ENCODE peak calls at places on chromosome 13, in six cellular contexts. G is stomach, Q is uterus, H is H54, I is right lobe of liver, W is heart left ventricle. J is an unnamed sample.

GRCh38 chr13:89694471-89694870 is 1653.0 kb upstream of the MIR17HG start:
- DNase-seq in G (no peak), Q (no peak), H (no peak), I (no peak), W (no peak), J (no peak)

GRCh38 chr13:66748712-66749111 is 481.4 kb downstream of the PCDH9 start:
- DNase-seq in G (no peak), Q (no peak), H (no peak), I (no peak), W (no peak), J (no peak)

GRCh38 chr13:71828117-71828516 is 38.9 kb downstream of the DACH1 start:
- DNase-seq in G (no peak), Q (no peak), H (no peak), I (no peak), W (no peak), J (no peak)

GRCh38 chr13:40503966-40504591 is 162.4 kb downstream of the FOXO1 start:
- DNase-seq in G (no peak), Q (no peak), H (peak; percentile 26), I (peak; percentile 73), W (no peak), J (no peak)

GRCh38 chr13:33999830-34000605 is 182.1 kb downstream of the RFC3 start:
- DNase-seq in G (no peak), Q (no peak), H (no peak), I (no peak), W (no peak), J (no peak)

GRCh38 chr13:111475488-111475887 is 155.0 kb downstream of the TEX29 start:
- DNase-seq in G (no peak), Q (no peak), H (no peak), I (no peak), W (no peak), J (no peak)

GRCh38 chr13:101917833-101918755 is 465.6 kb downstream of the ITGBL1 start:
- DNase-seq in G (no peak), Q (no peak), H (peak; percentile 42), I (no peak), W (no peak), J (no peak)

GRCh38 chr13:51818771-51819511 is 15.0 kb upstream of the DHRS12 start:
- DNase-seq in G (peak; percentile 53), Q (no peak), H (no peak), I (no peak), W (no peak), J (no peak)

GRCh38 chr13:52846567-52847321 is 1.7 kb downstream of the PCDH8 start:
- DNase-seq in G (no peak), Q (no peak), H (no peak), I (peak; percentile 31), W (peak; percentile 67), J (no peak)

GRCh38 chr13:97369269-97369893 is 64.6 kb upstream of the RAP2A start:
- DNase-seq in G (no peak), Q (no peak), H (peak; percentile 26), I (no peak), W (no peak), J (no peak)

GRCh38 chr13:110815471-110816204 is 99.2 kb downstream of the ANKRD10 start:
- DNase-seq in G (no peak), Q (no peak), H (no peak), I (no peak), W (no peak), J (no peak)

GRCh38 chr13:36051082-36051481 is 80.1 kb downstream of the DCLK1 start:
- DNase-seq in G (no peak), Q (no peak), H (no peak), I (no peak), W (no peak), J (no peak)

GRCh38 chr13:43730642-43731041 is 56.1 kb downstream of the ENOX1 start:
- DNase-seq in G (no peak), Q (no peak), H (no peak), I (no peak), W (peak; percentile 44), J (no peak)

GRCh38 chr13:112417079-112417478 is 40.9 kb downstream of the SPACA7 start:
- DNase-seq in G (no peak), Q (no peak), H (no peak), I (no peak), W (no peak), J (no peak)

GRCh38 chr13:41017153-41017552 is 2.0 kb downstream of the ELF1 start:
- DNase-seq in G (peak; percentile 41), Q (no peak), H (no peak), I (no peak), W (no peak), J (peak; percentile 64)

DNA sequence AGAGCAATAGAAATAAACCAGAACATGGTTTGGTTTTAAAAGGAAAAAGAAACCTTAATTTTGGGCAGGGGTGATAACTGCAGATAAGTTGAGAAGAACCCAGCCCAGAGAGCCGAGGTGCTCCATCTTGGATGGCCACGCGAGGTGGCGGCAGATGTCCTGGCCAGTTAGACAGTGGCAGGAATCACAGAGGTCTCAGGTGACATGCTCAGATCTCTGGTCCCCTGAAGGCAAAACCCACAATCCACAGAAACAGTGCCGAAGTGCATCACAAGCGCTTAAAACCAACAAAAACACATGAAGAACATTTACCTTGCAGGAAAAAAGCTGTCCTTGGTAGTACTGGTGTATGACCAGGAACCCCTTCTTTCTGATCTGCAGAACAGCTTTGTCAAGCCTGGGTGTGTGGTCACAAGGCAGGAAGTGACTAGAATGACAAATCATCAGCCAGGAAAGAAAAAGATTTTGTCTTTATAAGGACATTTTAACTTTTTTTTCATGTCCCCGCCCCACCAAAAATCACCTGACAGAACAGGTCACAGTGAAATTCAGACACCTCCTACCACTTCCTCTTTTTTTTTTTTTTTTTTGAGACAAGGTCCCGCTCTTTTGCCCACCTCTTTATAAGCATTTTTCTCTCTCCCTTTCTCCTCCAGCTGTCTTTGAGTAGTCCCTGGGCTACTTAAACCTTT is at the start of gene LCP1:
- DNase-seq in G (peak; percentile 34), Q (no peak), H (no peak), I (no peak), W (no peak), J (no peak)
- TF ChIP-seq POLR2A in G (no peak), Q (no peak), H (no peak), I (peak; percentile 79), W (no peak), J (peak; percentile 70)

GRCh38 chr13:45337395-45337794 is 3.6 kb downstream of the TPT1 start:
- DNase-seq in G (no peak), Q (no peak), H (no peak), I (no peak), W (no peak), J (no peak)
- TF ChIP-seq POLR2A in G (no peak), Q (no peak), H (no peak), I (no peak), W (no peak), J (no peak)

DNA sequence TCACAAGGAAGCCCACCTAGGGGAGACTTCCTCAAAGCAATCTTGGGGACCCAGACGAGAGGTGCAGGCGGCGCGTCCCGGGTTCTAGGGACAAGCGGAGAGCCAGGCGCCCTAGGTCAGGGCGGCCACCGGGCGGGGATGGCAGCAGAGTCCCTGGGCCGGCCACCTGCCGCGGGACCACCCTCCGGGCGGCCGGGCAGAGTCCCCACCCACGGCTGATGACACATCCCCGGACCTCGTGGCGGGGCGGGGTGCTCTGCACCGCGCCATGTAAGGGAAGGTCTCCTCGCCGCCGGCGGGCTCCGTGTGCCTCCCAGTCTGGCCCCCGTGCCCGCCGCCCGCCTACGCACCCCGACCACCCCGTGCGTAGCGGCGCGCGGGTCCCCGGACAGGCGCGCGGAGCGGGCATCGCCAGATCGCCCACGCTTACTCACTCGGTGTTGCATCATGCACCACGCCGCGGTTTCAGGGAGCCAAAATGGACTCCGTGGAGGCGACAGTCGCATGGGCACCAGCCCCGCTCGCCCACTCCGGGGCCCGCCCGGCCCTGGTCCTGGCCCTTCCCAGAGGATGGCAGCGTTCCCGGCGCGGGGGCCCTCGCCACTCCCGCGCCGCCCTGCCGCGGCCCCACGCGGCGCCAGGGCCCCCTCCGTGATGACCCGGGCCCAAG is 643 bp downstream of the SLC7A1 start:
- DNase-seq in G (peak; percentile 61), Q (peak; percentile 74), H (no peak), I (peak; percentile 66), W (peak; percentile 73), J (peak; percentile 78)
- TF ChIP-seq POLR2A in G (no peak), Q (peak; percentile 58), H (peak; percentile 24), I (peak; percentile 11), W (no peak), J (peak; percentile 19)

GRCh38 chr13:25286969-25287961 is at the start of gene MTMR6:
- DNase-seq in G (peak; percentile 92), Q (peak; percentile 90), H (peak; percentile 63), I (peak; percentile 93), W (peak; percentile 93), J (peak; percentile 91)
- TF ChIP-seq POLR2A in G (no peak), Q (peak; percentile 54), H (peak; percentile 55), I (peak; percentile 79), W (peak; percentile 48), J (peak; percentile 66)

DNA sequence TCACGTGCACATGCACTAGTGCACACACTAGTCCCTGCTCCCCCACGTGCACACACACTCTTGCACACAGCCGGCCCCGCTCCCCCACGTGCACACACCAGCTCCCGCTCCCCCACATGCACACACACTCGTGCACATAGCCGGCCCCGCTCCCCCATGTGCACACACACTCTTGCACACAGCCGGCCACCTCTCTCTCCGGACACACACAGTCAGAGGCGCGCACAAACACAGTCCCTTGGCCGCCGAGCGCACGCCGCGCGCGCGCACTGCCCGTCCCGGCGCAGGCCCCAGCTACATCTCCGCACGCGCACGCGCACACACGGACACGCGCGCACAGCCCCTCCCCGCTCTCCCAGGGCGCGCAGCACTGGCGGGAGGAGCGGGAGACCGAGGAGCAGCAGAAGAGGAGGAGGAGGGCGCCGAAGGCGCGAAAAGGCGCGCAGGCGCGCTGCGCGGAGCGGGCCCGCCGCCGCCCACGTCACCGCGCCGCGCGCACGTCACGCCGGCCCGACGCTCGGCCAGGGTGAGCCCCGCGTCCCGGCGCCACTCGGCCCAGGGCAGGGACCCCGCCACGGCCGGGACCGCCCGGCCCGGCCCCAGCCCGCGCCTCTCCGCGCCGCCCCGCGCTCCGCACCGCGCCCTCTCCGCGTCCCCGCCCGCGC is at the start of gene TFDP1:
- DNase-seq in G (peak; percentile 78), Q (no peak), H (peak; percentile 100), I (peak; percentile 79), W (peak; percentile 73), J (peak; percentile 84)
- TF ChIP-seq POLR2A in G (no peak), Q (no peak), H (peak; percentile 74), I (peak; percentile 32), W (no peak), J (no peak)

DNA sequence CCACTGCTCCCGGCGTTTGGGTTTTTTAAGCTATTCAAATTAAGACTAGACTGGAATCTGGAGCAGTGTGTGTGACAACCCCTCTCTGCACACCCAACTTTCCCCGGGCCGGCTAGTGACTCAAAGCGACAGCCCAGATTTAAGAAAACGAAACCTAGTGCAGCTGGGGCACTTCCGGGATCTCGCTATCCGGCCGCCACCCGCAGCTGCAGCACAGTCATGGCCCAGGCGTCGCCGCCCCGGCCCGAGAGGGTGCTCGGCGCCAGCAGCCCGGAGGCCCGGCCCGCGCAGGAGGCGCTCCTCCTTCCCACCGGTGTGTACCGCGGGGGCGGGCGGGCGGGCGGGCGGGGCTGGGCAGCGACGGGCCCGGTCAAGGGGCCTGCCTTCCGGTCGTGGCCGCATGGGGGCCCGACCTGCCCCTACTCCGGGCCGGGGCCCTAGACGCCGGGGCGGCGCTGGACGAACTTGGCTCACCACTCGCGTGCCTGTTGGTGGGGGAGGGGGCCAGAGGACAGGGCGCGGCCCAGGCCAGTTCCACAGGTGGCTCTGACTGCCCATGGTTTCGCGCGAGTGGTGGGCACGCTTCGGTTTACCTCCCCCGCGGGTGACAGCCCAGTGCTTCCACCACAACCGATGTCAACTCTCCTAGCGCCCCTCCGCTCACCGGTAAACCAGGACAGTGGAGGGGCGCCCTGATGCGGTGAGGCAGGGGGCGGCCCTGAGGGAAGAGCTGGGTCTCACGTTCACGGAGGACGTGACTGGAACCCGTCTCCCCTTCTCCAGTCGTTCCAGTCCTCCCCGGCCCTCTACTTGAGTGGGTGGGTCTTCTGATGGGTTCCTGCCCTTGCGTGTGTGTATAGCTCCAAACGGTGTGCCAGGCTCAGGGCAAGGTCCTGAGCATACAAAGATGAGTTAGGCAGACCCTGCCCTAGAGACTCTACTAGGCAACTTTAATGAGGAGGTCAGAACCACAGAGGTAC is at the start of gene PHF11:
- DNase-seq in G (peak; percentile 86), Q (peak; percentile 74), H (peak; percentile 54), I (peak; percentile 88), W (peak; percentile 89), J (peak; percentile 87)
- TF ChIP-seq POLR2A in G (no peak), Q (no peak), H (peak; percentile 55), I (peak; percentile 68), W (peak; percentile 43), J (peak; percentile 52)

J was measured in Peyer's patch.